ENCODE peak calls at places on chromosome 2, in eight cellular contexts. X is hypothalamus; O is Calu3; Z is activated CD8-positive, alpha-beta memory T cell treated with anti-CD3 and anti-CD28 coated beads, Interleukin-2, amount 50 U/mL, for 4 hours; T is Peyer's patch; D is non-pigmented ciliary epithelial cell; H is lower lobe of right lung; C is HCT116. G is an unnamed sample.

GRCh38 chr2:158060862-158061435 is 40.7 kb upstream of the UPP2 start:
- DNase-seq in X (no peak), D (peak), H (no peak), T (no peak), O (no peak), C (peak), Z (no peak), G (no peak)

GRCh38 chr2:142131016-142131714 is at the start of gene LRP1B:
- DNase-seq in H (no peak), D (no peak), O (peak), T (no peak), Z (no peak), C (no peak), X (peak), G (no peak)

GRCh38 chr2:502831-503230 is 174.4 kb downstream of the TMEM18 start:
- DNase-seq in C (no peak), O (no peak), D (no peak), H (no peak), T (no peak), Z (no peak), X (no peak), G (no peak)

GRCh38 chr2:138818479-138818878 is 38.3 kb upstream of the NXPH2 start:
- DNase-seq in H (no peak), X (no peak), O (no peak), D (no peak), Z (no peak), C (no peak), T (no peak), G (no peak)

GRCh38 chr2:83081835-83082522 is 1377.1 kb downstream of the SUCLG1 start:
- DNase-seq in C (no peak), Z (no peak), T (no peak), D (no peak), X (no peak), O (no peak), H (no peak), G (no peak)

GRCh38 chr2:71499691-71500090 is 46.3 kb downstream of the DYSF start:
- DNase-seq in O (no peak), H (no peak), Z (no peak), T (no peak), X (no peak), C (no peak), D (no peak), G (no peak)

GRCh38 chr2:20868377-20868776 is 45.5 kb upstream of the LDAH start:
- DNase-seq in C (no peak), D (no peak), H (no peak), Z (peak), T (no peak), X (no peak), O (no peak), G (no peak)

GRCh38 chr2:18966131-18966530 is 376.8 kb upstream of the NT5C1B start:
- DNase-seq in O (no peak), D (no peak), T (no peak), X (no peak), Z (no peak), H (no peak), C (no peak), G (no peak)

GRCh38 chr2:9736008-9736407 is 105.2 kb upstream of the YWHAQ start:
- DNase-seq in X (no peak), Z (no peak), C (no peak), H (no peak), T (no peak), D (no peak), O (no peak), G (no peak)